ENCODE peak calls at places on chromosomes 6 and 20, in five cellular contexts. C is nucleus accumbens, R is transverse colon, O is NCI-H1048, A is COLO829. I is an unnamed sample.

GRCh38 chr6:52503853-52504777 is 72.7 kb downstream of the TRAM2 start:
- DNase-seq in R (peak), O (no peak), C (no peak), A (no peak), I (no peak)

GRCh38 chr20:20267685-20268429 is 100.0 kb upstream of the INSM1 start:
- DNase-seq in C (no peak), R (no peak), A (no peak), O (no peak), I (no peak)

GRCh38 chr20:41249781-41250281 is 67.7 kb downstream of the ZHX3 start:
- DNase-seq in R (no peak), A (no peak), O (no peak), C (peak), I (no peak)

GRCh38 chr20:22288957-22289356 is 295.4 kb downstream of the FOXA2 start:
- DNase-seq in A (no peak), C (no peak), O (no peak), R (no peak), I (no peak)

GRCh38 chr6:9745476-9745875 is 669.4 kb downstream of the TFAP2A start:
- DNase-seq in O (no peak), A (no peak), C (no peak), R (no peak), I (no peak)

GRCh38 chr20:32577657-32578056 is 7.5 kb downstream of the NOL4L start:
- DNase-seq in C (no peak), R (no peak), A (no peak), O (no peak), I (no peak)

GRCh38 chr6:159716247-159717086 is 10.8 kb upstream of the WTAP start:
- DNase-seq in R (no peak), A (no peak), O (no peak), C (no peak), I (no peak)

GRCh38 chr20:63740070-63740500 is 509 bp downstream of the SLC2A4RG start:
- DNase-seq in O (no peak), A (no peak), C (no peak), R (peak), I (peak)

GRCh38 chr6:35669441-35669776 is 19.3 kb downstream of the FKBP5 start:
- DNase-seq in C (no peak), O (no peak), A (no peak), R (no peak), I (no peak)

GRCh38 chr6:125759184-125759902 is 9.9 kb downstream of the HEY2 start:
- DNase-seq in C (no peak), R (no peak), O (no peak), A (no peak), I (no peak)

GRCh38 chr6:108074057-108074358 is 533 bp downstream of the OSTM1 start:
- DNase-seq in O (no peak), R (no peak), A (no peak), C (no peak), I (no peak)

GRCh38 chr6:116847234-116847633 is 18.4 kb upstream of the GPRC6A start:
- DNase-seq in A (peak), C (no peak), O (no peak), R (no peak), I (no peak)

GRCh38 chr6:162546905-162547304 is 180.7 kb downstream of the PRKN start:
- DNase-seq in A (no peak), O (no peak), R (no peak), C (no peak), I (no peak)

GRCh38 chr6:56911847-56912246 is 43.1 kb upstream of the BEND6 start:
- DNase-seq in O (no peak), C (no peak), R (no peak), A (no peak), I (no peak)

GRCh38 chr20:49187330-49188100 is 619 bp downstream of the STAU1 start:
- DNase-seq in A (no peak), R (peak), C (no peak), O (no peak), I (no peak)

GRCh38 chr6:15290962-15291704 is 45.3 kb downstream of the JARID2 start:
- DNase-seq in C (no peak), R (no peak), O (no peak), A (no peak), I (no peak)

GRCh38 chr6:160883560-160883959 is 108.0 kb upstream of the MAP3K4 start:
- DNase-seq in R (no peak), O (no peak), C (no peak), A (no peak), I (no peak)

I was measured in caudate nucleus.